ENCODE peak calls at places on chromosomes 11 and 22, in seven cellular contexts. H, Q, S, M, Y, T and C are unnamed samples.

GRCh38 chr11:9527481-9528140 is 45.9 kb upstream of the WEE1 start:
- DNase-seq in T (no peak), H (no peak), Q (peak; percentile 90), S (no peak), M (no peak), Y (no peak), C (no peak)

GRCh38 chr11:104731890-104732289 is 166.4 kb downstream of the CASP12 start:
- DNase-seq in S (no peak), T (no peak), Y (no peak), M (no peak), Q (no peak), H (no peak), C (no peak)

GRCh38 chr11:6404341-6405038 is 14.2 kb downstream of the SMPD1 start:
- DNase-seq in H (no peak), S (peak; percentile 28), M (no peak), Q (peak; percentile 64), T (no peak), Y (peak; percentile 71), C (no peak)

GRCh38 chr11:23923357-23923756 is 573.5 kb upstream of the LUZP2 start:
- DNase-seq in Q (no peak), H (no peak), S (no peak), T (no peak), Y (no peak), M (no peak), C (no peak)

GRCh38 chr22:19995611-19996339 is 20.8 kb downstream of the ARVCF start:
- DNase-seq in Y (peak; percentile 77), H (no peak), S (no peak), T (no peak), Q (peak; percentile 51), M (no peak), C (no peak)

GRCh38 chr11:1104411-1105182 is 29.9 kb downstream of the MUC2 start:
- DNase-seq in T (no peak), M (no peak), S (no peak), Q (no peak), Y (no peak), H (no peak), C (no peak)

GRCh38 chr11:102026975-102027374 is 20.3 kb upstream of the CFAP300 start:
- DNase-seq in H (no peak), Y (no peak), Q (no peak), S (no peak), M (no peak), T (no peak), C (no peak)

GRCh38 chr22:35961480-35961902 is 67.1 kb downstream of the RBFOX2 start:
- DNase-seq in S (no peak), H (no peak), T (no peak), M (no peak), Y (peak; percentile 66), Q (peak; percentile 97), C (no peak)

GRCh38 chr11:37313266-37313665 is 715.2 kb upstream of the RAG2 start:
- DNase-seq in Y (no peak), H (no peak), M (no peak), Q (no peak), T (no peak), S (no peak), C (no peak)

GRCh38 chr11:105911454-105911853 is 110.6 kb downstream of the MSANTD4 start:
- DNase-seq in Q (no peak), S (no peak), Y (no peak), H (no peak), M (no peak), T (no peak), C (no peak)

GRCh38 chr11:8692417-8692816 is 9.8 kb downstream of the RPL27A start:
- DNase-seq in H (no peak), M (no peak), S (no peak), T (peak; percentile 5), Q (no peak), Y (no peak), C (no peak)

GRCh38 chr11:19347911-19348310 is 107.2 kb upstream of the E2F8 start:
- DNase-seq in S (no peak), M (no peak), H (no peak), Y (no peak), Q (no peak), T (no peak), C (no peak)

GRCh38 chr11:65132988-65133700 is 1.2 kb downstream of the SYVN1 start:
- DNase-seq in S (peak; percentile 24), Y (no peak), T (peak; percentile 90), Q (peak; percentile 33), H (peak; percentile 89), M (no peak), C (no peak)

GRCh38 chr11:65870706-65871681 is 1.6 kb downstream of the EFEMP2 start:
- DNase-seq in H (no peak), S (no peak), M (no peak), Y (peak; percentile 87), T (no peak), Q (peak; percentile 41), C (no peak)

GRCh38 chr11:85718991-85719807 is 33.2 kb upstream of the CCDC89 start:
- DNase-seq in M (no peak), H (no peak), Q (peak; percentile 100), S (peak; percentile 1), Y (peak; percentile 87), T (peak; percentile 21), C (no peak)

GRCh38 chr11:11998091-11998781 is 10.2 kb downstream of the DKK3 start:
- DNase-seq in M (no peak), T (no peak), Y (peak; percentile 86), H (no peak), S (no peak), Q (peak; percentile 95), C (no peak)

GRCh38 chr11:126747315-126747714 is 253.3 kb downstream of the KIRREL3 start:
- DNase-seq in T (no peak), M (no peak), S (no peak), Y (no peak), H (no peak), Q (no peak), C (no peak)

GRCh38 chr11:47055534-47055933 is 119.0 kb downstream of the CSTPP1 start:
- DNase-seq in Q (no peak), Y (no peak), H (no peak), M (no peak), T (no peak), S (no peak), C (no peak)

GRCh38 chr22:49689255-49689770 is 138.4 kb downstream of the BRD1 start:
- DNase-seq in Y (no peak), Q (no peak), S (no peak), T (no peak), H (no peak), M (no peak), C (no peak)

GRCh38 chr11:125381499-125381898 is 114.6 kb downstream of the FEZ1 start:
- DNase-seq in Y (no peak), T (no peak), H (no peak), S (no peak), Q (no peak), M (no peak), C (no peak)

GRCh38 chr22:35648066-35649025 is at the start of gene APOL6:
- DNase-seq in M (peak; percentile 30), S (peak; percentile 80), T (peak; percentile 57), Y (peak; percentile 62), H (peak; percentile 46), Q (peak; percentile 86), C (no peak)

GRCh38 chr11:3095712-3096361 is 38.6 kb upstream of the CARS1 start:
- DNase-seq in S (peak; percentile 11), Q (peak; percentile 90), Y (peak; percentile 92), T (no peak), M (no peak), H (peak; percentile 25), C (peak; percentile 44)

GRCh38 chr11:107044503-107044902 is 26.2 kb upstream of the GUCY1A2 start:
- DNase-seq in Y (no peak), S (no peak), Q (no peak), T (no peak), M (no peak), H (no peak), C (no peak)

GRCh38 chr11:2795491-2795991 is 90.0 kb downstream of the CDKN1C start:
- DNase-seq in H (no peak), M (no peak), S (no peak), T (peak; percentile 13), Q (no peak), Y (no peak), C (peak; percentile 39)

GRCh38 chr11:833114-833791 is 501 bp downstream of the CD151 start:
- DNase-seq in H (peak; percentile 69), Q (peak; percentile 57), M (no peak), S (peak; percentile 48), Y (no peak), T (no peak), C (no peak)

GRCh38 chr11:783581-784015 is 6.3 kb downstream of the CEND1 start:
- DNase-seq in S (peak; percentile 94), H (peak; percentile 89), T (peak; percentile 89), M (no peak), Q (peak; percentile 85), Y (no peak), C (no peak)

GRCh38 chr11:121886005-121886739 is 229.8 kb downstream of the BLID start:
- DNase-seq in T (no peak), Q (peak; percentile 65), M (no peak), Y (no peak), S (peak; percentile 37), H (no peak), C (peak; percentile 44)

GRCh38 chr22:49660321-49660720 is 167.4 kb downstream of the BRD1 start:
- DNase-seq in S (no peak), Y (no peak), M (no peak), Q (no peak), T (no peak), H (no peak), C (peak; percentile 24)

GRCh38 chr22:48530666-48531065 is 1297.0 kb downstream of the BRD1 start:
- DNase-seq in H (no peak), Y (no peak), Q (no peak), M (no peak), T (no peak), S (no peak), C (no peak)

GRCh38 chr11:122505304-122506006 is 150.1 kb upstream of the UBASH3B start:
- DNase-seq in H (peak; percentile 68), M (peak; percentile 13), T (peak; percentile 72), Q (peak; percentile 94), Y (peak; percentile 82), S (peak; percentile 66), C (peak; percentile 88)

GRCh38 chr22:49350441-49351121 is 477.1 kb downstream of the BRD1 start:
- DNase-seq in M (no peak), S (peak; percentile 5), Q (no peak), H (no peak), T (peak; percentile 19), Y (no peak), C (no peak)

GRCh38 chr22:30650508-30651116 is 15.0 kb downstream of the SLC35E4 start:
- DNase-seq in Q (no peak), S (no peak), H (peak; percentile 32), Y (no peak), M (no peak), T (no peak), C (no peak)

GRCh38 chr22:42265321-42265720 is 5.1 kb downstream of the TCF20 start:
- DNase-seq in S (no peak), H (no peak), M (no peak), T (no peak), Q (no peak), Y (no peak), C (no peak)

GRCh38 chr11:57456960-57457642 is 3.2 kb upstream of the RTN4RL2 start:
- DNase-seq in S (peak; percentile 92), T (peak; percentile 94), M (peak; percentile 61), H (peak; percentile 94), Q (peak; percentile 83), Y (peak; percentile 86), C (peak; percentile 91)

GRCh38 chr11:116079580-116079979 is 575.4 kb upstream of the CADM1 start:
- DNase-seq in Y (no peak), T (no peak), H (no peak), Q (no peak), S (no peak), M (no peak), C (no peak)

GRCh38 chr11:115166826-115167225 is 337.4 kb downstream of the CADM1 start:
- DNase-seq in S (no peak), Q (no peak), H (no peak), T (no peak), M (no peak), Y (no peak), C (no peak)

GRCh38 chr22:37979782-37980181 is 4.6 kb downstream of the SOX10 start:
- DNase-seq in H (no peak), S (no peak), M (no peak), Y (no peak), T (no peak), Q (no peak), C (no peak)